ENCODE peak calls at places on chromosomes 13 and 19, in eight cellular contexts. D is PC-9, B is suprapubic skin, W is HFF-Myc, V is uterus, P is colonic mucosa, J is AG04449, A is esophagus muscularis mucosa. T is an unnamed sample.

GRCh38 chr19:5989388-5990074 is 11.6 kb upstream of the RANBP3 start:
- DNase-seq in A (no peak), B (no peak), D (no peak), W (no peak), P (no peak), J (no peak), V (no peak), T (no peak)

GRCh38 chr13:111384441-111385181 is 64.2 kb downstream of the TEX29 start:
- DNase-seq in A (no peak), J (no peak), B (peak), W (no peak), P (no peak), V (no peak), D (no peak), T (no peak)

GRCh38 chr13:40401911-40402776 is 264.3 kb downstream of the FOXO1 start:
- DNase-seq in V (peak), P (peak), W (peak), A (peak), B (peak), J (peak), D (peak), T (peak)

GRCh38 chr13:79385694-79386093 is 20.4 kb downstream of the RBM26 start:
- DNase-seq in B (no peak), J (no peak), A (no peak), D (no peak), W (no peak), V (no peak), P (no peak), T (peak)

GRCh38 chr13:112931028-112931934 is 37.7 kb upstream of the MCF2L start:
- DNase-seq in P (peak), B (no peak), W (peak), A (no peak), J (peak), D (peak), V (no peak), T (peak)

GRCh38 chr19:46860846-46861690 is at the start of gene ARHGAP35:
- DNase-seq in A (no peak), B (peak), J (no peak), P (peak), V (peak), W (no peak), D (no peak), T (no peak)

GRCh38 chr19:45881082-45881908 is 4.6 kb downstream of the IRF2BP1 start:
- DNase-seq in B (no peak), A (no peak), P (peak), W (no peak), V (no peak), D (no peak), J (no peak), T (no peak)

GRCh38 chr13:105410602-105411001 is 1124.9 kb downstream of the EFNB2 start:
- DNase-seq in V (peak), P (peak), W (peak), D (no peak), B (no peak), J (no peak), A (no peak), T (peak)

GRCh38 chr13:50170447-50171037 is 155.3 kb downstream of the KCNRG start:
- DNase-seq in A (no peak), V (no peak), D (no peak), J (no peak), B (no peak), W (no peak), P (no peak), T (peak)

GRCh38 chr13:23748591-23748990 is 140.6 kb downstream of the MIPEP start:
- DNase-seq in J (no peak), P (no peak), V (no peak), A (no peak), D (no peak), W (no peak), B (no peak), T (no peak)

GRCh38 chr19:13974073-13974472 is 21.8 kb downstream of the DCAF15 start:
- DNase-seq in V (no peak), J (no peak), P (no peak), A (no peak), W (no peak), D (no peak), B (no peak), T (no peak)

GRCh38 chr19:40305403-40305802 is 20.3 kb upstream of the AKT2 start:
- DNase-seq in P (peak), W (peak), A (no peak), D (peak), J (peak), B (no peak), V (peak), T (peak)

GRCh38 chr19:45517641-45518468 is 10.6 kb downstream of the VASP start:
- DNase-seq in W (no peak), D (no peak), J (no peak), B (no peak), V (no peak), A (no peak), P (no peak), T (no peak)

GRCh38 chr19:48683349-48683748 is 10.5 kb upstream of the NTN5 start:
- DNase-seq in A (no peak), V (peak), D (no peak), J (no peak), B (no peak), W (no peak), P (no peak), T (peak)

GRCh38 chr19:30784850-30785459 is 412.8 kb downstream of the ZNF536 start:
- DNase-seq in J (no peak), D (peak), W (no peak), P (peak), A (peak), V (peak), B (peak), T (peak)

GRCh38 chr13:33637978-33638743 is 179.8 kb upstream of the RFC3 start:
- DNase-seq in P (no peak), W (no peak), B (no peak), V (no peak), D (no peak), J (no peak), A (no peak), T (peak)

GRCh38 chr19:19170053-19170945 is at the start of gene MEF2B:
- DNase-seq in W (no peak), P (peak), J (no peak), A (no peak), B (peak), V (peak), D (peak), T (peak)

GRCh38 chr13:48749699-48750473 is 96.2 kb downstream of the CYSLTR2 start:
- DNase-seq in D (peak), W (peak), P (peak), A (peak), J (peak), V (peak), B (peak), T (peak)

GRCh38 chr19:49859838-49860715 is 7.3 kb downstream of the PNKP start:
- DNase-seq in W (no peak), J (no peak), D (no peak), B (no peak), V (no peak), P (no peak), A (no peak), T (no peak)

GRCh38 chr13:91721413-91721812 is 323.0 kb downstream of the GPC5 start:
- DNase-seq in A (no peak), W (no peak), D (no peak), P (no peak), V (no peak), B (no peak), J (no peak), T (no peak)

GRCh38 chr13:77338961-77339401 is 12.1 kb upstream of the MYCBP2 start:
- DNase-seq in B (no peak), J (no peak), W (no peak), A (no peak), D (no peak), P (no peak), V (no peak), T (no peak)

GRCh38 chr19:21269813-21270212 is 59.4 kb downstream of the ZNF708 start:
- DNase-seq in A (no peak), P (no peak), W (no peak), D (no peak), V (no peak), B (no peak), J (no peak), T (no peak)

GRCh38 chr13:25468330-25469178 is 96.8 kb downstream of the ATP8A2 start:
- DNase-seq in D (no peak), A (no peak), P (no peak), J (no peak), B (no peak), V (no peak), W (no peak), T (no peak)

GRCh38 chr13:93248627-93249047 is 22.0 kb downstream of the GPC6 start:
- DNase-seq in D (no peak), A (no peak), J (no peak), P (no peak), W (no peak), B (no peak), V (no peak), T (no peak)

GRCh38 chr19:51820821-51821446 is 26.0 kb downstream of the FPR3 start:
- DNase-seq in A (no peak), D (no peak), V (no peak), P (no peak), J (no peak), B (no peak), W (no peak), T (no peak)

GRCh38 chr13:72726721-72727416 is 560 bp downstream of the MZT1 start:
- DNase-seq in B (peak), W (no peak), D (peak), P (peak), V (no peak), A (no peak), J (no peak), T (peak)

GRCh38 chr19:49809155-49809986 is 3.7 kb downstream of the FUZ start:
- DNase-seq in V (no peak), W (no peak), B (peak), P (peak), A (no peak), D (peak), J (no peak), T (no peak)

GRCh38 chr13:100176781-100177389 is 88.0 kb downstream of the PCCA start:
- DNase-seq in D (no peak), J (no peak), B (no peak), P (no peak), W (peak), V (no peak), A (no peak), T (peak)

GRCh38 chr19:57830071-57830602 is at the start of gene ZNF587B:
- DNase-seq in W (peak), D (peak), V (peak), B (no peak), J (no peak), P (peak), A (no peak), T (peak)
- H3K4me3 ChIP-seq in W (peak), D (no peak), V (peak), B (peak), J (peak), P (peak), A (peak), T (peak)

DNA sequence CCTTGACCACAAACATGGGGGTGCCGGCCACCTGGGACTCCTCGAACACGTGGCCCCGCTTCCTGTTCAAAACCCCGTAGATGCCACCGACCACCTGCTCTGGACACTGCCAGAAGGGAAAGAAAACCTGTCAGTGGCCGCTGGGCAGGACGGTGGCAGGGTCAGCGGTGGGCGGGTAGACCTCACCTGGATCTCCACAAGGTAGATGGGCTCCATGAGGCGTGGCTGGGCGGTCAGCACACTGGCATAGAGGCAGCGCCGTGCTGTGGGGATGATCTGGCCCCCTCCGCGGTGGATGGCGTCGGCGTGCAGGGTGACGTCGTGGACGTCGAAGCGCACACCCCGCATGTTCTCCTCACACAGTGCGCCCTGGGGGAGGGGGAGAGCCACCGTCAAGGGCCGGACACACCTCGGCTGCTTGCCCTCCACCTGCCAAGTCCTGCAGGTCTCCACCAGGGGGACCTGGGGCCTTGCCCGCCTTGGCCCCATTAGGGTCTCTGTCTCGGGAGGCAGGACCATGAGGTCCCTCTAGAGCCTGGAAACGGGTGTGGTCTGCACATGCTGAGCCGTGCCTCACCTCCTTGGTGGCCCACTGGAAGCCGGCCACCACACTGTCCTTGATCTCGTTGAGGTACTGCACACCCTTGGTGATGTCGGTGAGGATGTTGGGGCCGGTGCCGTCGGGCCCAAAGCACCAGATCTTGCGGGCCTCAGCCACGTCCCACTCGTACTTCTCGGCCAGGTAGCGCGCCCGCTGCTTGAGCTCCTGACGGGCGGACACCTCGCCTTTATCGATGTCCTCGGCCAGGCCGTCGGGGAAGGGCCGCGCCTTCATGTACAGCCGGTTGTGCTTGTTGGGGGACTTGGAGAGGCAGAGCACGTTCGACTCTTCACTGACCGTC is 6.6 kb upstream of the DAPK3 start:
- DNase-seq in J (no peak), P (no peak), D (no peak), V (no peak), B (no peak), W (no peak), A (no peak), T (no peak)
- TF ChIP-seq CTCF in J (no peak), P (no peak), D (no peak), V (no peak), B (no peak), W (peak), A (no peak), T (no peak)

DNA sequence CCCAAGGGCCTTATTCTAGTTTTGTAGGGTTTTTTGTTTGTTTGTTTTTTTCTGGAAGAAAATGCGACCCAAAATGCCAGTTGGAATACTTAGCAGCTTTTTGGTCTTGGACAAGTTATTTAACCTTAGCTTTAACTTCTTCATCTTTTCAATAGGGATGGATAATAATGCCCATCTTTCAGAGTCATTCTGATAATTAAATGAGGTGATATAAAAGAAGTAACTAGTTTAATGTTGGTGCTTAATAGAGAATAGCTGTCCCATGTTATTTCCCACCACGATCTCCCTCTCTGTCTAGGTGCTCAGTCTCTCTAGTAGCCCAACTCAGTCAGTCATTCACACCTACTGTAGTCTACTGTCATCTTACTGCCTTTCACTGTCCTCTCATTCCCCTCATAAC is 8.0 kb downstream of the LSM14A start:
- DNase-seq in V (no peak), J (no peak), A (no peak), W (no peak), P (no peak), B (no peak), D (no peak), T (no peak)
- H3K4me3 ChIP-seq in V (no peak), J (no peak), A (no peak), W (no peak), P (no peak), B (no peak), D (no peak), T (no peak)

GRCh38 chr19:38385804-38386257 is 2.0 kb downstream of the GGN start:
- DNase-seq in P (no peak), V (no peak), W (no peak), J (no peak), D (no peak), A (no peak), B (no peak), T (no peak)

GRCh38 chr19:38383743-38384142 is 4.1 kb downstream of the GGN start:
- DNase-seq in D (no peak), V (no peak), W (no peak), B (no peak), J (no peak), P (no peak), A (no peak), T (no peak)

GRCh38 chr19:38383184-38383583 is 4.7 kb downstream of the GGN start:
- DNase-seq in A (no peak), D (no peak), J (no peak), V (no peak), W (no peak), P (no peak), B (no peak), T (no peak)

GRCh38 chr19:38385057-38385803 is 2.6 kb downstream of the GGN start:
- DNase-seq in B (no peak), W (no peak), V (no peak), J (no peak), D (no peak), P (no peak), A (no peak), T (no peak)

GRCh38 chr19:38384209-38385027 is 3.4 kb downstream of the GGN start:
- DNase-seq in W (no peak), P (no peak), A (no peak), V (no peak), D (no peak), B (no peak), J (no peak), T (no peak)
- TF ChIP-seq CTCF in W (peak), P (no peak), A (no peak), V (no peak), D (no peak), B (no peak), J (peak), T (peak)

GRCh38 chr13:95301135-95301946 is at the start of gene ABCC4:
- DNase-seq in J (no peak), D (peak), W (peak), V (peak), P (peak), A (no peak), B (no peak), T (peak)
- H3K4me3 ChIP-seq in J (peak), D (peak), W (peak), V (peak), P (peak), A (peak), B (peak), T (peak)